ENCODE peak calls at places on chromosomes 12 and 14, in four cellular contexts. H, O, T and L are unnamed samples.

GRCh38 chr14:101552786-101553231 is 8.5 kb upstream of the DIO3 start:
- DNase-seq in O (no peak), T (no peak), H (no peak), L (no peak)

GRCh38 chr14:78840898-78841297 is 670.7 kb downstream of the NRXN3 start:
- DNase-seq in T (no peak), H (no peak), O (no peak), L (no peak)

GRCh38 chr14:22039938-22040780 is 366.5 kb upstream of the OR4E1 start:
- DNase-seq in T (peak), O (no peak), H (peak), L (no peak)

GRCh38 chr12:89949457-89950195 is 241.0 kb upstream of the ATP2B1 start:
- DNase-seq in T (no peak), H (peak), O (peak), L (no peak)

GRCh38 chr14:92421756-92422155 is 91.8 kb upstream of the RIN3 start:
- DNase-seq in H (no peak), T (no peak), O (no peak), L (no peak)

GRCh38 chr12:3381059-3382047 is 109.7 kb upstream of the PRMT8 start:
- DNase-seq in T (no peak), O (no peak), H (no peak), L (no peak)

GRCh38 chr12:108511633-108512540 is 3.2 kb upstream of the FICD start:
- DNase-seq in T (peak), O (peak), H (peak), L (peak)

GRCh38 chr12:57741413-57741789 is 2.9 kb upstream of the AGAP2 start:
- DNase-seq in H (no peak), T (no peak), O (no peak), L (no peak)

GRCh38 chr12:124428136-124428791 is 133.4 kb downstream of the RFLNA start:
- DNase-seq in H (no peak), O (no peak), T (no peak), L (peak)

GRCh38 chr14:66635435-66635834 is 127.5 kb downstream of the GPHN start:
- DNase-seq in O (no peak), T (no peak), H (no peak), L (no peak)